ENCODE peak calls at places on chromosomes 16 and 17, in five cellular contexts. V is CD4-positive, alpha-beta T cell; J is IMR-90; S is Ammon's horn; W is effector memory CD8-positive, alpha-beta T cell. E is an unnamed sample.

GRCh38 chr17:38879878-38880727 is 10.2 kb downstream of the LASP1 start:
- DNase-seq in V (no peak), J (peak), S (no peak), W (no peak), E (peak)

GRCh38 chr16:56319391-56319790 is 106.0 kb downstream of the AMFR start:
- DNase-seq in V (no peak), J (no peak), S (peak), W (no peak), E (no peak)

GRCh38 chr17:16281351-16281750 is 64.3 kb downstream of the PIGL start:
- DNase-seq in V (no peak), J (peak), S (no peak), W (no peak), E (no peak)

GRCh38 chr16:78919852-78920251 is 680.7 kb downstream of the MAF start:
- DNase-seq in V (no peak), J (no peak), S (no peak), W (no peak), E (no peak)

GRCh38 chr16:52816993-52817392 is 235.7 kb downstream of the CHD9NB start:
- DNase-seq in V (no peak), J (no peak), S (no peak), W (no peak), E (no peak)

GRCh38 chr17:57988301-57989010 is 402 bp upstream of the VEZF1 start:
- DNase-seq in V (peak), J (peak), S (peak), W (peak), E (peak)

GRCh38 chr17:2233441-2233947 is 70.1 kb downstream of the SMG6 start:
- DNase-seq in V (no peak), J (peak), S (no peak), W (no peak), E (no peak)

GRCh38 chr16:86668136-86668535 is 89.8 kb downstream of the FOXL1 start:
- DNase-seq in V (no peak), J (peak), S (no peak), W (no peak), E (no peak)

GRCh38 chr17:38891441-38891840 is 21.6 kb downstream of the LASP1 start:
- DNase-seq in V (no peak), J (no peak), S (no peak), W (no peak), E (no peak)

GRCh38 chr17:30990458-30990857 is 19.6 kb downstream of the RNF135 start:
- DNase-seq in V (no peak), J (no peak), S (no peak), W (no peak), E (no peak)

GRCh38 chr16:23608194-23608593 is 12.1 kb upstream of the NDUFAB1 start:
- DNase-seq in V (no peak), J (peak), S (peak), W (no peak), E (no peak)

GRCh38 chr17:49545007-49545660 is 30.5 kb upstream of the NXPH3 start:
- DNase-seq in V (no peak), J (no peak), S (no peak), W (no peak), E (no peak)

GRCh38 chr16:884232-884631 is 83.7 kb upstream of the GNG13 start:
- DNase-seq in V (no peak), J (no peak), S (no peak), W (no peak), E (no peak)

GRCh38 chr16:74052006-74052405 is 244.6 kb upstream of the PSMD7 start:
- DNase-seq in V (no peak), J (no peak), S (no peak), W (no peak), E (no peak)

GRCh38 chr17:77320501-77321256 is 179.9 kb downstream of the SEC14L1 start:
- DNase-seq in V (no peak), J (no peak), S (no peak), W (no peak), E (no peak)

GRCh38 chr16:77657016-77657415 is 65.3 kb upstream of the NUDT7 start:
- DNase-seq in V (no peak), J (peak), S (no peak), W (no peak), E (no peak)

GRCh38 chr16:14285542-14286380 is 214.6 kb downstream of the MRTFB start:
- DNase-seq in V (peak), J (peak), S (peak), W (peak), E (peak)

GRCh38 chr17:72542317-72542716 is 421.5 kb downstream of the SOX9 start:
- DNase-seq in V (no peak), J (no peak), S (no peak), W (no peak), E (no peak)

GRCh38 chr17:73318861-73319260 is 7.1 kb upstream of the CDC42EP4 start:
- DNase-seq in V (no peak), J (no peak), S (no peak), W (no peak), E (no peak)

GRCh38 chr17:6639014-6639650 is 1.4 kb downstream of the KIAA0753 start:
- DNase-seq in V (no peak), J (no peak), S (no peak), W (no peak), E (no peak)

GRCh38 chr16:16095646-16096045 is 127.6 kb downstream of the ABCC6 start:
- DNase-seq in V (no peak), J (peak), S (no peak), W (no peak), E (peak)

GRCh38 chr17:61467416-61468262 is 15.4 kb downstream of the TBX4 start:
- DNase-seq in V (no peak), J (peak), S (peak), W (no peak), E (peak)

GRCh38 chr16:2529061-2529931 is 1.9 kb downstream of the CEMP1 start:
- DNase-seq in V (no peak), J (peak), S (no peak), W (no peak), E (no peak)

GRCh38 chr16:52552643-52553042 is 5.7 kb upstream of the TOX3 start:
- DNase-seq in V (no peak), J (no peak), S (no peak), W (no peak), E (no peak)

GRCh38 chr16:87465306-87465705 is 27.5 kb downstream of the ZCCHC14 start:
- DNase-seq in V (no peak), J (peak), S (peak), W (no peak), E (no peak)

GRCh38 chr16:50137268-50137667 is 15.8 kb upstream of the TENT4B start:
- DNase-seq in V (no peak), J (no peak), S (no peak), W (no peak), E (no peak)